ENCODE peak calls at places on chromosomes 6 and 20, in nine cellular contexts. S, W, P, C, N, Q, T, F and O are unnamed samples.

GRCh38 chr20:50121858-50122271 is 8.9 kb upstream of the UBE2V1 start:
- DNase-seq in N (no peak), F (peak), T (peak), S (no peak), W (no peak), Q (no peak), C (peak), P (no peak), O (no peak)

GRCh38 chr20:2234788-2235187 is 61.0 kb upstream of the TGM3 start:
- DNase-seq in W (no peak), T (no peak), S (no peak), Q (no peak), C (peak), P (no peak), F (no peak), N (no peak), O (no peak)

GRCh38 chr6:45155341-45155894 is 172.7 kb upstream of the RUNX2 start:
- DNase-seq in F (no peak), N (no peak), W (no peak), S (no peak), T (no peak), C (no peak), Q (no peak), P (no peak), O (no peak)

GRCh38 chr6:16684896-16685554 is 76.2 kb downstream of the ATXN1 start:
- DNase-seq in S (peak), N (peak), F (no peak), T (no peak), W (no peak), C (peak), P (no peak), Q (peak), O (peak)

GRCh38 chr20:50335105-50335504 is 144.5 kb downstream of the CEBPB start:
- DNase-seq in Q (no peak), C (no peak), P (peak), F (peak), N (no peak), T (no peak), W (no peak), S (no peak), O (peak)

GRCh38 chr6:137452331-137452894 is 41.8 kb downstream of the OLIG3 start:
- DNase-seq in F (no peak), C (peak), N (no peak), T (peak), W (no peak), S (no peak), P (no peak), Q (no peak), O (no peak)

GRCh38 chr6:123604067-123604466 is 32.7 kb downstream of the TRDN start:
- DNase-seq in C (no peak), N (no peak), S (no peak), T (no peak), P (peak), W (no peak), Q (no peak), F (no peak), O (no peak)

GRCh38 chr6:140078552-140079126 is 704.2 kb upstream of the CITED2 start:
- DNase-seq in F (no peak), P (no peak), W (no peak), N (peak), T (peak), S (no peak), Q (no peak), C (peak), O (no peak)

GRCh38 chr6:81476881-81477280 is 275.6 kb downstream of the TENT5A start:
- DNase-seq in S (no peak), N (peak), F (no peak), Q (no peak), W (no peak), C (peak), T (peak), P (no peak), O (no peak)

GRCh38 chr20:51801220-51801991 is 915 bp downstream of the SALL4 start:
- DNase-seq in Q (peak), P (peak), C (peak), T (no peak), S (no peak), W (peak), F (peak), N (no peak), O (no peak)